ENCODE peak calls at places on chromosomes 7 and 10, in six cellular contexts. D is IMR-90, N is H9, Q is H1, C is neuronal stem cell, E is trophoblast cell. Y is an unnamed sample.
A peak's percentile ranks its signal among the peaks of the same experiment; 100 is the strongest.

GRCh38 chr7:27204851-27205322 is 5.0 kb upstream of the HOXA13 start:
- DNase-seq in D (no peak), N (peak; percentile 46), Q (peak; percentile 61), C (no peak), E (no peak), Y (peak; percentile 34)

GRCh38 chr7:17406756-17407155 is 108.3 kb downstream of the AHR start:
- DNase-seq in D (peak; percentile 22), N (no peak), Q (no peak), C (no peak), E (peak; percentile 0), Y (peak; percentile 71)

GRCh38 chr7:28554791-28555471 is 142.6 kb downstream of the CREB5 start:
- DNase-seq in D (no peak), N (no peak), Q (no peak), C (no peak), E (no peak), Y (no peak)

GRCh38 chr7:132349085-132349484 is 227.2 kb downstream of the PLXNA4 start:
- DNase-seq in D (no peak), N (no peak), Q (no peak), C (no peak), E (no peak), Y (no peak)

GRCh38 chr7:87188930-87189329 is 30.6 kb downstream of the TMEM243 start:
- DNase-seq in D (no peak), N (no peak), Q (no peak), C (no peak), E (no peak), Y (no peak)

GRCh38 chr10:47186941-47187340 is 113.1 kb upstream of the GDF10 start:
- DNase-seq in D (no peak), N (no peak), Q (no peak), C (no peak), E (no peak), Y (no peak)

GRCh38 chr10:17062009-17062408 is 67.6 kb downstream of the CUBN start:
- DNase-seq in D (peak; percentile 90), N (no peak), Q (no peak), C (no peak), E (no peak), Y (peak; percentile 82)

GRCh38 chr10:104143829-104144228 is 21.9 kb downstream of the SFR1 start:
- DNase-seq in D (no peak), N (no peak), Q (no peak), C (no peak), E (no peak), Y (no peak)

GRCh38 chr7:140738280-140738679 is 41.8 kb downstream of the NDUFB2 start:
- DNase-seq in D (peak; percentile 28), N (no peak), Q (no peak), C (no peak), E (no peak), Y (no peak)

GRCh38 chr10:49616421-49617230 is 2.8 kb downstream of the CHAT start:
- DNase-seq in D (no peak), N (peak; percentile 30), Q (no peak), C (no peak), E (no peak), Y (no peak)

GRCh38 chr10:34526186-34526585 is 288.9 kb downstream of the PARD3 start:
- DNase-seq in D (peak; percentile 37), N (no peak), Q (no peak), C (no peak), E (no peak), Y (peak; percentile 68)

GRCh38 chr7:43721193-43721806 is 8.0 kb downstream of the COA1 start:
- DNase-seq in D (peak; percentile 71), N (no peak), Q (no peak), C (peak; percentile 32), E (no peak), Y (peak; percentile 69)

GRCh38 chr10:116268976-116269375 is 4.0 kb downstream of the GFRA1 start:
- DNase-seq in D (no peak), N (no peak), Q (no peak), C (no peak), E (no peak), Y (no peak)

GRCh38 chr10:104777086-104777799 is 136.2 kb downstream of the SORCS3 start:
- DNase-seq in D (no peak), N (no peak), Q (no peak), C (no peak), E (no peak), Y (no peak)

GRCh38 chr10:4504550-4504949 is 321.5 kb upstream of the AKR1E2 start:
- DNase-seq in D (no peak), N (no peak), Q (no peak), C (no peak), E (no peak), Y (no peak)

GRCh38 chr10:4217653-4218052 is 432.6 kb upstream of the KLF6 start:
- DNase-seq in D (no peak), N (no peak), Q (no peak), C (no peak), E (no peak), Y (no peak)

GRCh38 chr7:47458057-47458456 is 123.9 kb downstream of the TNS3 start:
- DNase-seq in D (peak; percentile 99), N (no peak), Q (no peak), C (no peak), E (no peak), Y (peak; percentile 91)

GRCh38 chr10:63466168-63466935 is 575 bp upstream of the JMJD1C start:
- DNase-seq in D (peak; percentile 55), N (peak; percentile 62), Q (no peak), C (no peak), E (peak; percentile 35), Y (peak; percentile 78)

GRCh38 chr10:89524279-89524678 is 11.1 kb downstream of the SLC16A12 start:
- DNase-seq in D (no peak), N (no peak), Q (no peak), C (no peak), E (no peak), Y (no peak)
- H4K91ac ChIP-seq in D (no peak overlapping the region), N (no peak overlapping the region), Q (no peak overlapping the region), C (no peak overlapping the region), E (no peak overlapping the region), Y (no peak overlapping the region)

GRCh38 chr10:30103595-30104310 is 44.4 kb upstream of the JCAD start:
- DNase-seq in D (no peak), N (no peak), Q (no peak), C (no peak), E (peak; percentile 20), Y (no peak)

GRCh38 chr10:30095811-30096422 is 36.5 kb upstream of the JCAD start:
- DNase-seq in D (no peak), N (no peak), Q (no peak), C (no peak), E (no peak), Y (no peak)

GRCh38 chr10:30096564-30096963 is 37.2 kb upstream of the JCAD start:
- DNase-seq in D (no peak), N (no peak), Q (no peak), C (no peak), E (no peak), Y (no peak)

GRCh38 chr10:30094601-30095000 is 35.2 kb upstream of the JCAD start:
- DNase-seq in D (no peak), N (no peak), Q (no peak), C (no peak), E (no peak), Y (no peak)

GRCh38 chr10:30098624-30099023 is 39.2 kb upstream of the JCAD start:
- DNase-seq in D (peak; percentile 92), N (no peak), Q (no peak), C (no peak), E (no peak), Y (peak; percentile 24)
- H4K91ac ChIP-seq in D (no peak overlapping the region), N (no peak overlapping the region), Q (no peak overlapping the region), C (no peak overlapping the region), E (no peak overlapping the region), Y (no peak overlapping the region)

DNA sequence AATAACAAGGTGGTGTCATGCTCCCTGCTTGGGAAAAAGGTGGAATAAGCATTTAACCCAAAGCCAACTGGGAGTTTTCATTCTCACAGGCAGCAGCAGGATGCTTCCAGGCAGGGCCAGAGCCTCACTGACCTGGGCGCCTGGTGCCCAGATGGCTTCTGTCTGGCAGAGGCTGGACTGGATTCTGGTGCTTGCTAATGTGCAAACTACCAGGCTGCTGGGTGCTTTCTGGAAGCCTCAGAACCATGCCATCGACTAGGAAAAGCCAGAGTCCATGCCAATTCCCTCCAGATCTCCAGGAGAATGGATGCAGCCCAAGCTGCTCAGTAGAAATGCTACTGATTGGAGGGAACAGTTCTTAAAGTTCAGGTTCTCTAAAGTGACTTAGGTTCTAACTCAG is 36.2 kb downstream of the VIPR2 start:
- DNase-seq in D (no peak), N (no peak), Q (no peak), C (no peak), E (no peak), Y (no peak)
- H4K91ac ChIP-seq in D (no peak overlapping the region), N (no peak overlapping the region), Q (no peak overlapping the region), C (no peak overlapping the region), E (no peak overlapping the region), Y (no peak overlapping the region)

GRCh38 chr7:119270644-119271043 is 1002.3 kb upstream of the KCND2 start:
- DNase-seq in D (no peak), N (no peak), Q (no peak), C (no peak), E (no peak), Y (no peak)
- H4K91ac ChIP-seq in D (no peak overlapping the region), N (no peak overlapping the region), Q (no peak overlapping the region), C (no peak overlapping the region), E (no peak overlapping the region), Y (no peak overlapping the region)

DNA sequence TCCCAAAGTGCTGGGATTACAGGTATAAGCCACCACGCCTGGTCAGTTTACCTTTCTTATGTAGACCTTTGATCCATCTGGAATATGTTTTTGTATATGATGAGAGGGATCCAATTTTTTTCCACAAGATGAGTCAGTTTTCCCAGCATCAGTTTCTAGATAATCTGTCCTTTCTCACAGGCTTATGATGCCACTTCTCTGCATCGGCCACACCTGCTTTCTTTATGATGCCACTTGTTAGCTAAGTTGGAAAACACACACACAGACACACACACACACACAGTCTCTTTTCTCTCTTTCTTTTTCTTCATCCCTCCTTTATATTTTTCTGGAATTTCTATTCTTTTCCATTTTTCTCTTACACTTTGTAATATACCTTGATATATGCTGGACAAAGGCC is 240.8 kb downstream of the BICC1 start:
- DNase-seq in D (no peak), N (no peak), Q (no peak), C (no peak), E (no peak), Y (no peak)
- H4K91ac ChIP-seq in D (no peak overlapping the region), N (no peak overlapping the region), Q (no peak overlapping the region), C (no peak overlapping the region), E (no peak overlapping the region), Y (no peak overlapping the region)

DNA sequence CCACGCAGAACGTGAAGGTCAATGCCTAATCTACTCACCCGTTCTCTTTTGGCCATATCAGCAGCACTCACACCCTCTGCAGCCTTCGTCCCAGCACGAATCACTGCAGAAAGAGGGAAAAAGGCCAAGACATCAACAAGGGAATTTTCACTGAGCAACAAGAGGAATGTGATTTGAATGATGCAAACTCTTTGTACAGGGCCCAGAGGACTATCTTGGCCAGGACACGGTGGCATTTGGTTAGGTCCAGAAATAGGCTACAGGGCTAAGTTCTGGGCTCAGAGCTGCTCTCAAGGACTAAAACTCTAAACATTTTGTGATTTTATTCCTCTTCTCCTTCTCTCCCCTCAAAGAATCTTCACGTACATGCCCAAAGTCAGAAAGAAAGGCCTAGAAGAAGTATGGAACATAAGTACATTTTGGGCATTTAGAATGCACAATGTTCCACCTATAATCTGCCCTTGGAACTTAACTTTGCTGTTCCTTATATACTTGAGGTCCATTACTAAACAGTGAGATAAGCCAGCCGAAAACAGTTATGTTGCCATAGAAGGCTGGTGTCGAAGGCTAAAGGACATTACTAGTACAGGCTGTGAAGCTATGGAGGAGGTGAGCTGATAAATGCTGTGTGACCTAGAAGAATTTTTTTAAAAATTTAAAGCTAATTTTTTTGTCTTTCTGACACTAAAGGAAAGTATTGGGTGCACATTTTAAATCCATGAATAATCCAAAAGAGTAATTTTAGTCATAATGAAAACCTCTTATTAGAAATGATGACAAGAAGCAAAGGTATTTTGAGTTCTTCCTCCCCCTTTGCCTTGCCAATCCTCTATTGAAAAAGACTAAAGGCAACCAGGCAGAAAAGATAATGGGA is 20.0 kb downstream of the RBM28 start:
- DNase-seq in D (peak; percentile 62), N (no peak), Q (no peak), C (no peak), E (no peak), Y (no peak)
- H4K91ac ChIP-seq in D (no peak overlapping the region), N (no peak overlapping the region), Q (no peak overlapping the region), C (no peak overlapping the region), E (no peak overlapping the region), Y (no peak overlapping the region)